ENCODE peak calls at places on chromosomes 3 and 15, in seven cellular contexts. E, K, W, X, A, J and V are unnamed samples.

GRCh38 chr3:169822540-169822939 is 9.8 kb upstream of the LRRC34 start:
- DNase-seq in E (no peak), K (no peak), W (no peak), X (no peak), A (no peak), J (no peak), V (no peak)

GRCh38 chr15:82569834-82570233 is 29.6 kb upstream of the RPS17 start:
- DNase-seq in E (no peak), K (no peak), W (no peak), X (no peak), A (no peak), J (no peak), V (no peak)

GRCh38 chr3:73808862-73809509 is 184.2 kb upstream of the PDZRN3 start:
- DNase-seq in E (no peak), K (peak; percentile 25), W (no peak), X (no peak), A (no peak), J (no peak), V (no peak)

GRCh38 chr3:40975711-40976121 is 223.6 kb upstream of the CTNNB1 start:
- DNase-seq in E (no peak), K (no peak), W (no peak), X (no peak), A (no peak), J (no peak), V (no peak)

GRCh38 chr15:80186066-80186465 is 33.3 kb downstream of the FAH start:
- DNase-seq in E (no peak), K (no peak), W (no peak), X (no peak), A (no peak), J (no peak), V (no peak)

GRCh38 chr15:38589502-38589901 is 24.9 kb upstream of the RASGRP1 start:
- DNase-seq in E (no peak), K (no peak), W (no peak), X (peak; percentile 65), A (no peak), J (peak; percentile 33), V (no peak)

GRCh38 chr3:21942328-21942727 is 191.3 kb upstream of the ZNF385D start:
- DNase-seq in E (no peak), K (no peak), W (no peak), X (no peak), A (no peak), J (no peak), V (no peak)

GRCh38 chr3:145698749-145699148 is 462.2 kb downstream of the PLOD2 start:
- DNase-seq in E (no peak), K (no peak), W (no peak), X (no peak), A (no peak), J (no peak), V (no peak)

GRCh38 chr3:195224156-195224979 is 46.6 kb downstream of the XXYLT1 start:
- DNase-seq in E (no peak), K (peak; percentile 13), W (no peak), X (peak; percentile 11), A (no peak), J (peak; percentile 62), V (peak; percentile 45)

GRCh38 chr15:83605595-83605994 is 48.3 kb upstream of the ADAMTSL3 start:
- DNase-seq in E (peak; percentile 60), K (no peak), W (peak; percentile 72), X (no peak), A (peak; percentile 57), J (no peak), V (no peak)

GRCh38 chr3:66270314-66270713 is 49.5 kb downstream of the SLC25A26 start:
- DNase-seq in E (no peak), K (no peak), W (no peak), X (no peak), A (no peak), J (no peak), V (no peak)

GRCh38 chr15:58332676-58333400 is 99.0 kb upstream of the LIPC start:
- DNase-seq in E (no peak), K (no peak), W (no peak), X (no peak), A (no peak), J (peak; percentile 20), V (no peak)

GRCh38 chr15:79370716-79371115 is 59.8 kb downstream of the TMED3 start:
- DNase-seq in E (no peak), K (no peak), W (no peak), X (no peak), A (no peak), J (no peak), V (no peak)

GRCh38 chr3:8903191-8903590 is 60.1 kb downstream of the RAD18 start:
- DNase-seq in E (no peak), K (no peak), W (no peak), X (no peak), A (no peak), J (no peak), V (no peak)

GRCh38 chr15:31405200-31405929 is 78.7 kb downstream of the KLF13 start:
- DNase-seq in E (no peak), K (peak; percentile 68), W (no peak), X (no peak), A (no peak), J (no peak), V (no peak)

GRCh38 chr3:127277591-127277990 is 10.3 kb downstream of the PRR20G start:
- DNase-seq in E (no peak), K (no peak), W (no peak), X (no peak), A (no peak), J (no peak), V (no peak)

GRCh38 chr15:69881760-69882159 is 216.0 kb downstream of the TLE3 start:
- DNase-seq in E (no peak), K (no peak), W (no peak), X (no peak), A (no peak), J (no peak), V (no peak)

GRCh38 chr15:68511073-68511991 is 67.5 kb upstream of the CORO2B start:
- DNase-seq in E (no peak), K (no peak), W (no peak), X (no peak), A (peak; percentile 75), J (no peak), V (no peak)

GRCh38 chr3:46090161-46090591 is 62.9 kb upstream of the XCR1 start:
- DNase-seq in E (no peak), K (no peak), W (no peak), X (no peak), A (no peak), J (no peak), V (no peak)

GRCh38 chr3:18438586-18438985 is 13.4 kb upstream of the SATB1 start:
- DNase-seq in E (no peak), K (no peak), W (peak; percentile 28), X (no peak), A (no peak), J (no peak), V (peak; percentile 59)

GRCh38 chr3:16066975-16067374 is 107.5 kb upstream of the GALNT15 start:
- DNase-seq in E (no peak), K (no peak), W (no peak), X (no peak), A (no peak), J (no peak), V (no peak)

GRCh38 chr15:65026756-65027155 is 2.7 kb downstream of the MTFMT start:
- DNase-seq in E (no peak), K (no peak), W (no peak), X (no peak), A (no peak), J (no peak), V (no peak)

GRCh38 chr15:65027593-65027992 is 1.8 kb downstream of the MTFMT start:
- DNase-seq in E (no peak), K (no peak), W (no peak), X (no peak), A (no peak), J (no peak), V (no peak)

GRCh38 chr15:65028921-65029735 is at the start of gene MTFMT:
- DNase-seq in E (peak; percentile 93), K (peak; percentile 94), W (peak; percentile 96), X (peak; percentile 88), A (peak; percentile 98), J (peak; percentile 93), V (peak; percentile 97)

GRCh38 chr15:65028338-65028737 is 1.1 kb downstream of the MTFMT start:
- DNase-seq in E (no peak), K (no peak), W (no peak), X (no peak), A (no peak), J (no peak), V (no peak)

GRCh38 chr15:65029736-65030208 is 333 bp upstream of the MTFMT start:
- DNase-seq in E (no peak), K (no peak), W (no peak), X (no peak), A (no peak), J (no peak), V (no peak)
- H3K4me3 ChIP-seq in E (peak overlapping the region; percentile 92), K (peak overlapping the region; percentile 72), W (peak overlapping the region; percentile 73), X (no peak overlapping the region), A (peak overlapping the region; percentile 75), J (peak overlapping the region; percentile 75), V (peak overlapping the region; percentile 99)

GRCh38 chr15:25065876-25066275 is 111.1 kb downstream of the SNRPN start:
- DNase-seq in E (no peak), K (no peak), W (peak; percentile 39), X (no peak), A (no peak), J (no peak), V (peak; percentile 50)
- H3K9me3 ChIP-seq in E (peaks cover 98% of the 10 kb centered on the region), K (peaks cover 100% of the 10 kb centered on the region), W (peaks cover 100% of the 10 kb centered on the region), X (no peaks in the 10 kb centered on the region), A (peaks cover 96% of the 10 kb centered on the region), J (peaks cover 94% of the 10 kb centered on the region), V (peaks cover 100% of the 10 kb centered on the region)

DNA sequence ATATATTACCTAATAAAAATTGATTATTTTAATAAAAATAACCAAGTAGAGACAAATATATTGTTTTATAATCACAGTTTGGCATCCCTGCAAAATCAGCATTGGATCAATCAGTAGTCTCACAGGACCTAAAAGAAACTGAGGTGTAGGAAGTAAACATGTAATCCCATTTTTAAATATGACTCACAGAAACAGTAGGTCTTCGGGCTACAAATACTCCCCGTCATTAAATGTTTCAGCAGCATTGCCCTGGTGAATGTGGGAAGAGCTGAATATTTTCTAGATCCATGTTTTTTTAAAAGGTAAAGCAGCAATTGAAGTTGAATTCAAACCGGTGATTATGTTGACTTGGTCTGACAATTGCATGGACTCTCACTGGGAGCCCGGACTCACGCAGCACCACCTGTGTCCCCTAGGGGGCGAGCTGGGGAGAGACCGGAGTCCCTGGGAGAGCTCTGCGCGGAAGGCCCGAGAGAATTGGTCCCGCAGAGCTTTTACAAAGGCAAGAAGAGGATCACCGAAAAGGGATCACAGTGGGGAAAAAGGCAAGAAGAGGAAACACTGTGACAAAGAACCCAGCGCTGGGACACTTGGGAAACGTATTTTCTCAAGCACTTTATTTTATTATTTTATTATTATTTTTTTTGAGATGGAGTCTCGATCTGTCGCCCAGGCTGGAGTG is 17.2 kb upstream of the USP3 start:
- DNase-seq in E (peak; percentile 97), K (peak; percentile 95), W (peak; percentile 93), X (peak; percentile 83), A (peak; percentile 96), J (peak; percentile 91), V (peak; percentile 93)
- H3K27ac ChIP-seq in E (no peak overlapping the region), K (no peak overlapping the region), W (no peak overlapping the region), X (no peak overlapping the region), A (no peak overlapping the region), J (no peak overlapping the region), V (peak overlapping the region; percentile 8)

DNA sequence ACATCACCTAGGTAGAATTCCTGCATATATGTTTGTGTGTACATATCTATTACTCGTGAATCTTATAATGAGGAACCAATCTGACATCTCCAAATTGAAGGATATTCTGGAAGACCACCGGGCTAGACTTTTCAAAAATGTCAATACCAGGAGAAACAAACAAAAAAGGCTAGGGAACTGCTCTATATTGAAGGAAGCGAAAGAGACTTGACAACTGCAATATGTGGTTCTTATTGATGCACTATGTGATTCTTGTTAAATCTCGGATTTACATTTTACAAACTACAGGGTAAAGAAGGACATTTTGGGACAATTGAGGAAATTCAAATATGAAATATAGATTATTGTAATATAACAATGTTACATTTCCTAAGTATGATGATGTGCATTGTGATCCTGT is 137.5 kb upstream of the CCDC54 start:
- DNase-seq in E (no peak), K (no peak), W (no peak), X (no peak), A (no peak), J (no peak), V (no peak)
- H3K4me3 ChIP-seq in E (peak overlapping the region; percentile 85), K (peak overlapping the region; percentile 92), W (no peak overlapping the region), X (no peak overlapping the region), A (peak overlapping the region; percentile 97), J (peak overlapping the region; percentile 66), V (peak overlapping the region; percentile 88)